ENCODE peak calls at places on chromosome 15, in ten cellular contexts. H is CD8-positive, alpha-beta T cell; I is BE2C; O is IMR-90; Z is colonic mucosa; A is body of pancreas; L is spleen; B is CD4-positive, alpha-beta T cell; G is HepG2; X is adrenal gland. V is an unnamed sample. For H3K27me3, the result is how much of the 10 kb centered on the place peaks cover.

GRCh38 chr15:74656935-74657535 is 38.8 kb downstream of the EDC3 start:
- DNase-seq in B (no peak), Z (no peak), G (no peak), A (peak), I (no peak), L (no peak), H (no peak), X (no peak), O (no peak), V (no peak)

GRCh38 chr15:41806291-41807181 is 21.4 kb upstream of the JMJD7 start:
- DNase-seq in X (peak), G (peak), O (no peak), B (no peak), A (peak), H (no peak), L (no peak), I (peak), Z (no peak), V (peak)

GRCh38 chr15:56533741-56534416 is 68.9 kb upstream of the MNS1 start:
- DNase-seq in A (no peak), B (no peak), I (no peak), H (no peak), L (no peak), O (no peak), G (no peak), X (no peak), Z (no peak), V (no peak)

GRCh38 chr15:81161851-81162250 is 27.8 kb downstream of the CFAP161 start:
- DNase-seq in G (no peak), I (no peak), Z (no peak), B (no peak), L (no peak), X (no peak), A (no peak), H (no peak), O (no peak), V (no peak)

GRCh38 chr15:56074866-56075265 is 81.5 kb upstream of the NEDD4 start:
- DNase-seq in H (no peak), I (no peak), A (no peak), G (no peak), O (no peak), L (no peak), Z (no peak), B (no peak), X (no peak), V (no peak)

GRCh38 chr15:66603301-66604179 is 37.7 kb upstream of the LCTL start:
- DNase-seq in O (peak), X (peak), H (peak), L (peak), A (peak), G (peak), B (peak), I (peak), Z (peak), V (peak)

GRCh38 chr15:89460048-89460447 is 36.3 kb downstream of the RHCG start:
- DNase-seq in G (no peak), X (no peak), Z (no peak), H (no peak), I (no peak), O (no peak), B (no peak), L (no peak), A (no peak), V (no peak)

GRCh38 chr15:38535451-38536200 is 29.0 kb downstream of the RASGRP1 start:
- DNase-seq in Z (no peak), X (no peak), I (no peak), O (peak), A (no peak), B (no peak), H (no peak), G (no peak), L (no peak), V (no peak)

DNA sequence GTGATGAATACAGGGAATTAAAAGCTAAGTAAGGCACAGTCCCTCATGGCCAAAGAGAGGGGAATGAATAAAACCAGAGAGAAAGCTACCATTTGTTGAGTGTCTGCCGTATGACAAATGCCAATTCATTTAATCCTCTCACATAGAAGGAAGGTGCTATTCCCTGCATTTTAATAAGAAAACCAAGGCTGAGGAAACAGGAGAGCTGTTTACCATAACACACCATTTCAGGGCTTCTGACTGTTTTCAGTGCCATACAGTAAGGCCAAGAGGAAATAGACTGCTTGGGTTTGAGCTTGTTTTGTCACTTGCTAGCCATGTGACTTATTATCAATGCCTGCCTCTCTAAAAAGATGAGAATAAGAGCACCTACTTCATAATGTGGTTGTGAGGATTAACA is 10.1 kb downstream of the BTBD1 start:
- DNase-seq in L (no peak), I (no peak), B (no peak), H (no peak), O (no peak), Z (no peak), X (no peak), G (no peak), A (no peak), V (no peak)
- TF ChIP-seq CTCF in L (no peak), I (no peak), B (no peak), H (no peak), O (no peak), Z (no peak), X (no peak), G (no peak), A (no peak), V (no peak)

GRCh38 chr15:76341366-76342045 is 4.9 kb downstream of the ISL2 start:
- DNase-seq in G (no peak), X (no peak), B (no peak), O (no peak), Z (peak), H (no peak), L (no peak), A (peak), I (peak), V (no peak)
- H3K27me3 ChIP-seq in G (under half), X (half or more), B (half or more), O (under half), Z (half or more), H (half or more), L (half or more), A (under half), I (half or more), V (half or more)

DNA sequence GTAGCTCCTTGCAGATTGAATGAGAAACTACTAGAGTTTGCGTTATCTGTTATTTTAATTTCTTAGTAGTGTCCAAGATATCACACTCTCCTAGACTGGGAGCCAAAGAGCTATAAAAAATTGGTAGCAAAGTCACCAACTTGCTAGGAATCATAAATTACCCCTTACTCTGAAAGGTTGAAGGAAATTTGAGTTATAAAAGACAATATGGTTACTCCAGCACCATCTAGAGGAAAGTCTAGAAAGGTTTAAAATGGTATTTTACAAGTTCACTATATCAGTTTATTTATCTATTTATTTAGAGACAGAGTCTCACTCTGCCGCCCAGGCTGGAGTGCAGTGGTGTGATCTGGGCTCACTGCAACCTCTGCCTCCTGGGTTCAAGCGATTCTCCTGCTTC is 121.6 kb downstream of the RBPMS2 start:
- DNase-seq in O (peak), B (no peak), G (no peak), Z (no peak), A (no peak), I (no peak), X (no peak), L (no peak), H (no peak), V (no peak)
- TF ChIP-seq CTCF in O (peak), B (peak), G (peak), Z (peak), A (peak), I (peak), X (peak), L (no peak), H (peak), V (no peak)

DNA sequence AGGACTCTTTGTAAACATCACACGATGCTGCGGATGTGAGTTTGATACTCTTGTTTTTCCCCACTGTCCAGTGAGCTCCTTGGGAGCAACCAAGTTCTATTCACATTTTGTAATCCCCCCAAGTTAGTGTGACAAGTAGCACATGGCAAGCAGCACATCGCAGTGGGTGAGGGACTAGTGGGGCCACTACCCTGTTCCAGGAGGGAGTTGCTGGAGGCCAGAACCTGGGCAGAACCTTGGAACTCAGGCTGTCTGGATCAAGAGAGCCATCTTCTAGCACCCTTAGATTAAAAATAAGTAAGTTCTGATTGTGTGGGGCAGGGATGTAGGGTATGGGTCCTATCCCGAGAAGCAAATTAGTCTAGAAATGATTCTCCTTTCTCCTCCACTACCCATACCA is 91.7 kb downstream of the CHRNA7 start:
- DNase-seq in H (no peak), I (no peak), B (no peak), G (no peak), O (no peak), Z (no peak), L (peak), X (no peak), A (no peak), V (no peak)
- H3K27me3 ChIP-seq in H (under half), I (under half), B (under half), G (under half), O (under half), Z (under half), L (under half), X (under half), A (under half), V (under half)

DNA sequence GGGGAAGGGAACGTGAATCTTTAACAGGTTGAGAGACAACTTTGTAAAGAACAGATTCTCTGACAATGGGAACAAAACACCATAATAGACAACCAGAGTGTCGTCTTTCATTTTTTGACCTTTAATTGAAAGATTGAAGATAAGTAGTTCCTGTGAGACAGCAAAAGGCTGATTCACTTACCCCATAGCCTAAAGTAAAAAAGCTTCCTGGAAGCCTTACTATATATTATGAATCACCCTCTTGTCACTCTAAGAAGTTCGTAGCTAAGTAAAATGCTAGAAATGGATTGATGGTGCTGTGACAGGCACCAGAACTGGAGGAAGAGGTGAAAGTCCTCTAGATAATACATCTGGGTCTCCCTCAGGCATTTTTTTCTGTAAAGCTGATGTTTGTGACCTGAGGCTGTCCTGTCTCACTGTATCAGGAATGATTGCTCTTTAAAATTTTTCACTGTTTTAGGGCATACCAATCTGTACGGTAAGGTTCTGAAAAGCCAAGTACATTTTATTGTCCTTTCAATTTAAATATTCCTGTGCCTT is 824.6 kb upstream of the SEMA6D start:
- DNase-seq in I (no peak), H (no peak), Z (no peak), G (no peak), L (no peak), A (no peak), X (no peak), O (no peak), B (no peak), V (peak)
- TF ChIP-seq CTCF in I (no peak), H (no peak), Z (no peak), G (no peak), L (no peak), A (no peak), X (no peak), O (no peak), B (no peak), V (no peak)

GRCh38 chr15:23565395-23566069 is at the start of gene MKRN3:
- DNase-seq in G (peak), A (no peak), X (no peak), Z (no peak), I (no peak), H (peak), B (peak), O (peak), L (no peak), V (no peak)
- H3K27me3 ChIP-seq in G (under half), A (under half), X (under half), Z (under half), I (under half), H (under half), B (under half), O (under half), L (under half), V (under half)

GRCh38 chr15:71804695-71805470 is 5.5 kb upstream of the NR2E3 start:
- DNase-seq in B (no peak), Z (no peak), A (peak), X (no peak), G (no peak), H (no peak), L (no peak), I (peak), O (no peak), V (no peak)

GRCh38 chr15:71804226-71804625 is 6.1 kb upstream of the NR2E3 start:
- DNase-seq in G (no peak), I (no peak), H (no peak), O (no peak), X (no peak), L (no peak), Z (no peak), A (no peak), B (no peak), V (no peak)

GRCh38 chr15:71800835-71801745 is 9.3 kb upstream of the NR2E3 start:
- DNase-seq in X (peak), H (no peak), G (peak), Z (peak), B (no peak), L (no peak), I (peak), A (peak), O (peak), V (peak)

GRCh38 chr15:71801935-71802655 is 8.3 kb upstream of the NR2E3 start:
- DNase-seq in H (no peak), O (no peak), B (no peak), Z (no peak), L (no peak), X (no peak), A (no peak), I (no peak), G (no peak), V (no peak)

DNA sequence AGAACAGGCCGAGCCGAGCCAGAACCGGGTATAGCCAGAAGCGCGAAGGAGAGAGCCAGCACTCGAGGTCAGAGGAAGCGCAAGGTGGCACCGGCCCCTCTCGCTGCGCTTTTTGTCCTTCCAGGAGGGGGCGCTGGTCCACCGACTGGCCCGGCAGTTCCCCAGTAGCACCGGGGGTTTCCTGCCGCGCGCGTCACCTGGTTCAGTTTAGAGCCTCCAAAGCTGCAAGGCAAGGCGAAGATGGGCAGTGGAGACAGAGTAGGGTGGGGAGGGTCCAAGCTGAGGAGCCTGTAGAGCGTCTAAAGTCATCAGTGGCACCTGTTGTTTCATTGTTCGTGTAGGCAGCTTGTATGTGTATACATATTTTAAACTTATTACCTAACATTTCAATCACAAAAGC is 7.6 kb upstream of the NR2E3 start:
- DNase-seq in B (no peak), O (no peak), L (no peak), H (no peak), X (no peak), A (peak), G (no peak), Z (no peak), I (no peak), V (no peak)
- TF ChIP-seq CTCF in B (no peak), O (peak), L (no peak), H (no peak), X (peak), A (peak), G (peak), Z (peak), I (peak), V (peak)

GRCh38 chr15:101490408-101490891 is 943 bp upstream of the PCSK6 start:
- DNase-seq in I (no peak), H (no peak), B (no peak), L (no peak), Z (no peak), A (no peak), O (no peak), G (no peak), X (no peak), V (no peak)

GRCh38 chr15:101488300-101489164 is 975 bp downstream of the PCSK6 start:
- DNase-seq in H (no peak), O (no peak), X (no peak), L (no peak), I (no peak), G (peak), A (no peak), Z (no peak), B (no peak), V (no peak)

GRCh38 chr15:101490922-101491738 is 1.6 kb upstream of the PCSK6 start:
- DNase-seq in B (no peak), A (no peak), I (no peak), L (no peak), G (no peak), X (no peak), Z (peak), O (no peak), H (no peak), V (peak)

GRCh38 chr15:101489633-101490407 is at the start of gene PCSK6:
- DNase-seq in H (no peak), O (no peak), I (peak), Z (peak), A (peak), X (no peak), B (no peak), L (peak), G (no peak), V (no peak)

GRCh38 chr15:101489236-101489632 is 273 bp downstream of the PCSK6 start:
- DNase-seq in A (peak), O (no peak), L (peak), I (peak), X (peak), H (no peak), B (no peak), Z (peak), G (no peak), V (no peak)
- H3K27me3 ChIP-seq in A (under half), O (half or more), L (under half), I (under half), X (under half), H (under half), B (under half), Z (under half), G (under half), V (under half)

GRCh38 chr15:70259640-70260066 is 161.9 kb upstream of the TLE3 start:
- DNase-seq in G (peak), L (peak), I (peak), B (no peak), H (no peak), O (no peak), Z (no peak), A (no peak), X (no peak), V (no peak)
- TF ChIP-seq CTCF in G (peak), L (no peak), I (peak), B (no peak), H (peak), O (no peak), Z (no peak), A (no peak), X (no peak), V (no peak)

GRCh38 chr15:77685082-77685815 is 52.5 kb upstream of the LINGO1 start:
- DNase-seq in O (no peak), G (no peak), I (no peak), Z (no peak), H (no peak), B (no peak), X (no peak), A (no peak), L (no peak), V (no peak)
- H3K27me3 ChIP-seq in O (under half), G (under half), I (under half), Z (under half), H (under half), B (under half), X (under half), A (under half), L (under half), V (under half)

V was measured in bronchial epithelial cell.